ENCODE peak calls at places on chromosomes 13 and 19, in nine cellular contexts. C is RWPE1, O is omental fat pad, X is left ventricle myocardium inferior, D is nephron progenitor cell, A is cardiac muscle cell, J is spleen, E is MCF 10A, L is fibroblast of pulmonary artery. R is an unnamed sample.

GRCh38 chr19:58166708-58167280 is 16.1 kb upstream of the ZNF274 start:
- DNase-seq in C (no peak), O (no peak), X (no peak), D (no peak), A (no peak), J (no peak), E (peak), L (no peak), R (no peak)

GRCh38 chr19:40229484-40229883 is 3.0 kb upstream of the CCNP start:
- DNase-seq in C (no peak), O (no peak), X (no peak), D (no peak), A (no peak), J (no peak), E (no peak), L (no peak), R (no peak)

GRCh38 chr13:112679381-112679780 is 10.5 kb upstream of the ATP11A start:
- DNase-seq in C (no peak), O (no peak), X (no peak), D (no peak), A (no peak), J (no peak), E (no peak), L (no peak), R (no peak)

GRCh38 chr13:24923305-24923640 is 159.3 kb downstream of the RNF17 start:
- DNase-seq in C (peak), O (no peak), X (no peak), D (no peak), A (no peak), J (no peak), E (peak), L (peak), R (no peak)

GRCh38 chr19:40358773-40359172 is 10.3 kb downstream of the PLD3 start:
- DNase-seq in C (no peak), O (no peak), X (no peak), D (no peak), A (no peak), J (no peak), E (no peak), L (no peak), R (no peak)

GRCh38 chr19:3340340-3340739 is 26.0 kb upstream of the NFIC start:
- DNase-seq in C (no peak), O (no peak), X (no peak), D (no peak), A (no peak), J (no peak), E (no peak), L (no peak), R (no peak)

GRCh38 chr13:80654638-80655249 is 313.8 kb upstream of the SPRY2 start:
- DNase-seq in C (no peak), O (no peak), X (no peak), D (no peak), A (no peak), J (peak), E (no peak), L (no peak), R (no peak)

GRCh38 chr13:30785146-30785845 is 50.0 kb downstream of the ALOX5AP start:
- DNase-seq in C (no peak), O (no peak), X (no peak), D (no peak), A (no peak), J (no peak), E (no peak), L (no peak), R (no peak)

DNA sequence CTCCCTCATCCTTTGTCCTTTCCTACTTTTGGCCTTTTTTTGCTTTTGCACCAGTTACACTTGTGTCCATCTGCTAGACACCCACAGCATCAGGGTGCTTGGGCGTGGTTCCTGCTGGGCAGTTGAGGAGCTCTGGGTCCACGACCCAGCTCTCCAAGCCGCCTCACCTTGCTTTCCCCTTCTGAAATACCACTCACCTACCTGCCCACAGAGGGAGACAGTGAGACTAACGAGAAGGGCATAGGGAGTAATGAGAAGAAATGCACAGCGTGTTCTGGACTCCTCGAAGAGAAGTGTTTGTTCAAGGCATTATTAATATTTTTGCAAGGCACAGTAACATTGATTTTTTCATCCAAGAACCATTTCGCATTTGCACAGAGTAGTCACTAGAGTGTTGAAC is 92.9 kb downstream of the DNAJC15 start:
- DNase-seq in C (no peak), O (no peak), X (no peak), D (no peak), A (no peak), J (no peak), E (peak), L (no peak), R (no peak)
- TF ChIP-seq CTCF in C (no peak), O (no peak), X (no peak), D (no peak), A (no peak), J (no peak), E (no peak), L (no peak), R (no peak)

GRCh38 chr13:22000191-22000590 is 329.3 kb downstream of the FGF9 start:
- DNase-seq in C (no peak), O (no peak), X (no peak), D (no peak), A (no peak), J (no peak), E (no peak), L (no peak), R (no peak)
- TF ChIP-seq CTCF in C (no peak), O (no peak), X (no peak), D (no peak), A (no peak), J (no peak), E (no peak), L (no peak), R (no peak)

DNA sequence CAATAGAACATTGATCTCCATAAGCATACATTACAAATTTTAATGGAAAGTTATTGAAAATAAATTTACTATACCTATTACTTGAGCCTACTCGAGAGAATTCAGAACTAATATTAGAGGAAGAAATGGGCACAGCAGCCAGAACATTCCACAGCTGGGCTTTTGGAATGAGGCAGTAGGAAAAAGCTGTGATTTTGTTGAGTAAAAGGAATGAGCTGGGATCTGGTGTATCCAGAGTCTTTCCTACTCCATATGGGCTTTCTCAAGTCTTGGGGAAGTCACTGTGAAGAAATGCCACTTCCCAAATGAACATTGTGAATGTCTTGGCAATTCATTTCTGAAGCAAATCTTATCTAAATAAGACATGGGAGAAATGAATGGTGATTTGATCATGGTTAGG is 93.1 kb downstream of the CYSLTR2 start:
- DNase-seq in C (no peak), O (no peak), X (no peak), D (no peak), A (no peak), J (no peak), E (no peak), L (peak), R (no peak)
- TF ChIP-seq CTCF in C (no peak), O (no peak), X (no peak), D (no peak), A (no peak), J (no peak), E (no peak), L (no peak), R (no peak)

DNA sequence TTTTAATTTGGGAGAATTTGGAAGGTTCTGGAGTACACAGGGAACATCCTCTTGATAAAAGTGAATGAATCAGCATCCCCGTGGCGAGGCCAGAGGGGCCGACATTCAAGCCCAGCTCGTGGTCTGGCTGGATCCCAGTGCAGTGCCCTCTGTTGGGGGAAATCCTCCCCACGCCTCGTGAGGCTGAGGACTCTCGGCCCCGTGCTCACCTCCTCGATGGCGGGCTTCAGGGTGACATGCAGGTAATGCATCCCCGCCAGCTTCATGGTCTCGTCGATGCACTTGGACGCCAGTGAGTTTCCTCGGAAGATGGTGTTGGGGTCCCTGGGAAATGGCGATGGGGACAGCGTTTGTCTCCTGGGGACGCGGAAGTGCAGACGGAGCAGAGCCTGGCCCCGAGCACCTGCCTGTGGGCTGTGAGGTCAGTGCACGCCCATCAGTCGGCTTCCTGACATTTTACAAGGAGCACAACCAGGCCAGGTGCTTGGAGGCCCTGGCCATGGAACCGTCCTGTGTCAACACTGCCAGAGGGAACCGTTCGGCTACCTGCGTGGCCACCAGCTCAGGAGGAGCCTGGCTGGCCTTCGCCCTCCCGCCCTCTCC is 43.3 kb upstream of the C13orf46 start:
- DNase-seq in C (no peak), O (no peak), X (no peak), D (no peak), A (no peak), J (no peak), E (peak), L (peak), R (no peak)
- TF ChIP-seq CTCF in C (no peak), O (no peak), X (no peak), D (peak), A (peak), J (no peak), E (no peak), L (peak), R (no peak)

R was measured in endothelial cell.